ENCODE peak calls at places on chromosome 4, in eight cellular contexts. M is sigmoid colon, L is adrenal gland, U is HCT116, N is IMR-90, A is uterus, J is heart left ventricle, E is Peyer's patch. Y is an unnamed sample.

GRCh38 chr4:44679060-44679459 is 840 bp downstream of the GUF1 start:
- DNase-seq in E (no peak), A (no peak), N (no peak), L (no peak), M (no peak), U (no peak), J (no peak), Y (no peak)

GRCh38 chr4:121765368-121765705 is 373 bp upstream of the SMIM43 start:
- DNase-seq in L (no peak), A (no peak), U (no peak), N (no peak), M (no peak), J (no peak), E (no peak), Y (no peak)

GRCh38 chr4:165966833-165967232 is 93.8 kb downstream of the TLL1 start:
- DNase-seq in J (no peak), E (no peak), L (no peak), A (no peak), N (no peak), M (no peak), U (no peak), Y (no peak)

GRCh38 chr4:75844151-75844662 is 58.0 kb downstream of the PPEF2 start:
- DNase-seq in A (peak; percentile 24), N (peak; percentile 96), U (no peak), M (no peak), J (no peak), E (no peak), L (peak; percentile 54), Y (peak; percentile 31)

GRCh38 chr4:40349561-40350198 is 14.5 kb downstream of the CHRNA9 start:
- DNase-seq in A (no peak), J (no peak), L (no peak), N (peak; percentile 20), M (no peak), U (no peak), E (no peak), Y (no peak)

GRCh38 chr4:38154681-38155588 is 194.7 kb downstream of the PTTG2 start:
- DNase-seq in J (peak; percentile 45), M (no peak), E (no peak), L (no peak), N (no peak), U (no peak), A (no peak), Y (no peak)

GRCh38 chr4:15239866-15240265 is 188.0 kb upstream of the C1QTNF7 start:
- DNase-seq in A (peak; percentile 75), J (peak; percentile 42), E (no peak), M (no peak), L (no peak), N (peak; percentile 32), U (no peak), Y (peak; percentile 35)

GRCh38 chr4:136392576-136392975 is 1139.7 kb downstream of the PCDH18 start:
- DNase-seq in E (no peak), M (no peak), N (peak; percentile 54), J (no peak), L (no peak), A (no peak), U (no peak), Y (no peak)

GRCh38 chr4:56874166-56874565 is 33.5 kb upstream of the REST start:
- DNase-seq in A (no peak), M (no peak), U (no peak), J (no peak), N (no peak), L (no peak), E (no peak), Y (no peak)

GRCh38 chr4:119785963-119786362 is 157.4 kb upstream of the PDE5A start:
- DNase-seq in E (no peak), L (peak; percentile 22), U (peak; percentile 13), N (peak; percentile 23), A (no peak), J (no peak), M (no peak), Y (no peak)

GRCh38 chr4:144579411-144580020 is 66.4 kb upstream of the HHIP start:
- DNase-seq in E (no peak), A (no peak), M (no peak), U (no peak), L (no peak), J (no peak), N (peak; percentile 71), Y (no peak)

GRCh38 chr4:68494688-68495087 is 47.4 kb downstream of the TMPRSS11E start:
- DNase-seq in J (no peak), L (no peak), U (no peak), E (no peak), M (no peak), A (no peak), N (no peak), Y (no peak)

GRCh38 chr4:68368566-68369473 is 18.9 kb upstream of the YTHDC1 start:
- DNase-seq in J (no peak), E (no peak), A (no peak), U (no peak), N (peak; percentile 69), M (no peak), L (no peak), Y (no peak)

GRCh38 chr4:127249066-127249766 is 383.5 kb upstream of the INTU start:
- DNase-seq in U (no peak), M (no peak), N (peak; percentile 54), L (no peak), A (no peak), J (no peak), E (no peak), Y (no peak)

GRCh38 chr4:86319390-86319789 is 40.5 kb downstream of the MAPK10 start:
- DNase-seq in A (no peak), N (no peak), L (no peak), E (no peak), U (no peak), M (no peak), J (no peak), Y (no peak)

GRCh38 chr4:180827193-180827592 is 1416.0 kb upstream of the TENM3 start:
- DNase-seq in N (peak; percentile 39), E (no peak), A (no peak), M (no peak), J (no peak), L (no peak), U (no peak), Y (no peak)

GRCh38 chr4:89283975-89284556 is 23.5 kb downstream of the GPRIN3 start:
- DNase-seq in A (no peak), U (no peak), J (no peak), N (no peak), M (no peak), E (no peak), L (no peak), Y (no peak)

DNA sequence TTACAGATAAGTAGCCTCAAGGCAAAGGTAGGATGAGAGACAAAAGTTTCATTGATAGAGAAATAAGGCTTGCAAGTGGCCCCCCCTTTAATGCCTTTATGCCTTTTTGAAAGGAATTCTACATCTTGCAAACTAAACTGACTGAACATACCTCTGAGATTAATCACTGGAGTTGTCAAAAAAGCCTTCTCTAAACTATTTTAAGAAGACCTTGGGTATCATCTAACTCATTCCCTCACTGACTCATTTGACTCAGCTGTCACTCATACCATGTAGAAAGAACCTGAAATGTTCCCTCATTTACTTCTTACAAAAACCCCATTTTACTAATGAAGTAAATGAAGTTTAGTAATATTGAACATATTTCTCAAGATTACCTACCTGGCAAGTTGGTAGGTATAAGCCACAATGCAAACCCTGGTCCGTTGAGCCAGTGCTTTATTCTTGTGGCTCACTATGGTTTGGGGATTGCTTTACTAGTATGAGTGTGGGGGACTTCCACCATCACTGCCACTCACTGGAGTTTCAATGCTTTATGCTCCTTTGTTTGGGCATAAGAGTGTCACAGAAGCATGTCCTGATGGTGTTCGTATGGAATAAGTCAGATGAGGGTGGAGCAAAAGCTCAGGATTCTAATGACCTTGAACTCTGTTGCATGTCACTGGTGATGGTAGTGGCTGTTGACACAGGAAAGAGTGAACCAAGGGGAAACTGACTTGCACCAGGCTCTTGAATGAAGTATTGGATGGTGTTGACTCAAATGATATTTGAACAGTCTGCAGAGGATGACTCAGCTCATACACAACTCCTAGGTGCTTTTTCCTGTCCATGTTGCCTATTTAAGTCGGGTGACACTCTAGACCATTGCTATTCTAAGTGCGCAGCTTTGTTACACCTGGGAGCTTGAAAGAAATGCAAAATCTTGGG is 305.5 kb upstream of the EMCN start:
- DNase-seq in U (peak; percentile 26), J (no peak), A (no peak), E (no peak), N (no peak), M (no peak), L (no peak), Y (no peak)
- TF ChIP-seq POLR2A in U (no peak), J (no peak), A (no peak), E (no peak), N (no peak), M (no peak), L (no peak), Y (no peak)

DNA sequence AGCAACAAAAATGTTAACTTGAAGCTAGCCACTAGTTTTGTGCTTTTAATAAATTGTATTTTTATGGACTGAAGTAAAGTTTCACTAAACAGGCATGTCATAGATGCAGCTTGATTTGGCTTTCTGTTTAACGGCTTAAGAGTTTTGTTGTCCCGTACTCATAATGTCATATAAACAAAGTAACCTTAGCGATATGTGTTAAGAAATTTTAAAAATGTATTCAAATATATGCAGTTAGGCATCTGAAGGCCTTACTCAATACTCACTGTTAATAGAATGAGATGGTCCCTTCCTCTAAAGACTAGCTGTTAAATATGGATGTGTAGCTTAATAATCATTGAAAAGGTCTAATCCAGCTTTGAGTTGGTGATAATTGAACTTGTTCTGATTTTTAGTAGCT is 1.0 kb upstream of the SCLT1 start:
- DNase-seq in U (no peak), E (no peak), N (no peak), L (no peak), M (no peak), A (no peak), J (no peak), Y (no peak)
- H3K4me1 ChIP-seq in U (peaks cover 2% of the 10 kb centered on the region), E (peaks cover 16% of the 10 kb centered on the region), N (no peaks in the 10 kb centered on the region), L (peaks cover 23% of the 10 kb centered on the region), M (peaks cover 24% of the 10 kb centered on the region), A (no peaks in the 10 kb centered on the region), J (peaks cover 55% of the 10 kb centered on the region), Y (peaks cover 5% of the 10 kb centered on the region)

GRCh38 chr4:182770259-182770968 is 146.8 kb downstream of the DCTD start:
- DNase-seq in J (no peak), A (no peak), U (no peak), M (no peak), E (no peak), L (no peak), N (no peak), Y (no peak)
- H3K27ac ChIP-seq in J (no peak overlapping the region), A (no peak overlapping the region), U (no peak overlapping the region), M (no peak overlapping the region), E (no peak overlapping the region), L (no peak overlapping the region), N (no peak overlapping the region), Y (no peak overlapping the region)

DNA sequence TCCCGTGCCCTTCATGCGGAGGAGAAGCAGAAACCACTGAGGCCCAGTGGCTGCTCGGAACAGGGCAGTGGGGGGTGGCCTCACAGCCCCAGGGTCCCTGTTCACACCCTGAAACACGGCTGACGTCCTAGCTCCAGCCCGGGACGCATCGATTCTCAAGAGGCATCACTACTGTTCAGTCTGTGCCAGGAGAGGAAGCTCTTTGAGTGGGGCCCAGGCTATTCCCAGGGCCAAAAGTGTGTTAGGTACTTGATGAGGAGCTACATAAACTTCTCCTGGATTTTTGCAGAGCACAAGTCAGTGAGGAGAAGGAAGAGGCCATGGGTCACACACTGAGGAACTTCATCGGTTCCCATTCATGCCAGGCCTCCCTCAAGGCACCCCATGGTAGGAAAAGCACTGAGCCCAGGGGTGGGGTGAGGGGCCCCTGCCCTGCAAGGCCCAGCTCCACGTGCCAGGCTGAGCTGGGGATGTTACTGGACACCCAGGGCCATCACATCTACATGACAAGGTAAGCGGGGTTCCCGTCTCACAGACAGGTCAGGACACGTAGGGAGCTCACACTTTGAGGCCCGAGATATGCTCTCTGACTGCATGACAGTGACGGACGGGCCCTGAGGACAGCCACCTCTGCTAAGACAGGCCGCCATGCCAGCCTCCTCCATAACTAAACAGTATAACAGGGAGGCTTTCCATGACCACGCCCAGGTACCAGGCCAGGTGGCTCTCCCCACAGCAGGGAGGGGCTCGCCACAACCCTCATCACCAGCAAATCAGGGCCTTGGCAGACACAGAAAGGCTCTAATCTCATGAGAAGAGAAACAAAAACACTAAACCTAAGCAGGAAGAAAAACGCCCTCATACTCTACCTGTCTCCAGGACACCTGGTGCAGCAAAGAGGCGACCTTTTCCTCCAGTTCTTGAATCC is 12.4 kb downstream of the TNIP2 start:
- DNase-seq in A (no peak), L (no peak), J (no peak), N (no peak), E (no peak), M (no peak), U (no peak), Y (no peak)
- TF ChIP-seq POLR2A in A (no peak), L (no peak), J (no peak), N (no peak), E (no peak), M (no peak), U (no peak), Y (no peak)

Y was measured in tibial nerve.